ENCODE peak calls at places on chromosomes 1 and 21, in five cellular contexts. G is transverse colon, M is uterus, O is IMR-90, U is breast epithelium. R is an unnamed sample.

GRCh38 chr1:155574077-155574476 is 11.5 kb upstream of the ASH1L start:
- DNase-seq in O (no peak), G (no peak), M (no peak), U (no peak), R (no peak)

GRCh38 chr1:21628798-21629393 is 40.3 kb downstream of the RAP1GAP start:
- DNase-seq in G (no peak), U (no peak), M (no peak), O (no peak), R (no peak)

GRCh38 chr1:178749581-178750166 is 24.6 kb downstream of the RALGPS2 start:
- DNase-seq in O (no peak), M (no peak), U (no peak), G (no peak), R (no peak)

GRCh38 chr1:2233997-2234761 is 6.1 kb downstream of the SKI start:
- DNase-seq in G (peak; percentile 81), O (peak; percentile 87), M (peak; percentile 89), U (peak; percentile 92), R (peak; percentile 97)

GRCh38 chr1:163054056-163054706 is 15.0 kb upstream of the RGS4 start:
- DNase-seq in M (no peak), O (no peak), U (no peak), G (no peak), R (no peak)

GRCh38 chr1:54882483-54882882 is 4.5 kb downstream of the DHCR24 start:
- DNase-seq in O (peak; percentile 38), G (no peak), M (no peak), U (no peak), R (no peak)

GRCh38 chr1:184771190-184771691 is 16.6 kb upstream of the EDEM3 start:
- DNase-seq in M (no peak), O (no peak), U (no peak), G (peak; percentile 13), R (no peak)

GRCh38 chr1:37391181-37391949 is 83.0 kb upstream of the ZC3H12A start:
- DNase-seq in M (no peak), O (no peak), U (no peak), G (no peak), R (no peak)

GRCh38 chr1:156124557-156125483 is 10.3 kb downstream of the LMNA start:
- DNase-seq in G (peak; percentile 81), U (peak; percentile 70), M (peak; percentile 71), O (no peak), R (peak; percentile 88)

GRCh38 chr21:38358666-38359065 is 101.9 kb downstream of the KCNJ15 start:
- DNase-seq in O (no peak), G (no peak), M (no peak), U (no peak), R (no peak)

GRCh38 chr1:44847786-44848185 is 4.7 kb upstream of the PTCH2 start:
- DNase-seq in M (no peak), G (no peak), U (no peak), O (no peak), R (no peak)

GRCh38 chr1:119919241-119919640 is 22.9 kb upstream of the ADAM30 start:
- DNase-seq in U (no peak), G (no peak), O (no peak), M (no peak), R (no peak)

GRCh38 chr21:26041441-26042180 is 129.0 kb downstream of the APP start:
- DNase-seq in M (no peak), O (peak; percentile 63), U (no peak), G (no peak), R (no peak)

GRCh38 chr1:209397910-209398309 is 185.6 kb upstream of the CAMK1G start:
- DNase-seq in G (no peak), U (no peak), M (no peak), O (no peak), R (no peak)

GRCh38 chr1:162319510-162320160 is 57.0 kb downstream of the SPATA46 start:
- DNase-seq in M (no peak), U (peak; percentile 86), G (no peak), O (peak; percentile 16), R (no peak)

GRCh38 chr1:154419620-154420020 is 14.5 kb downstream of the IL6R start:
- DNase-seq in O (peak; percentile 95), U (peak; percentile 93), G (peak; percentile 79), M (peak; percentile 91), R (peak; percentile 94)

GRCh38 chr1:178172939-178173338 is 79.0 kb downstream of the RASAL2 start:
- DNase-seq in U (no peak), G (no peak), O (peak; percentile 62), M (no peak), R (no peak)

GRCh38 chr1:23475641-23476040 is 8.3 kb downstream of the ASAP3 start:
- DNase-seq in G (no peak), M (no peak), O (no peak), U (no peak), R (no peak)

GRCh38 chr1:29282924-29283803 is 46.8 kb downstream of the PTPRU start:
- DNase-seq in M (no peak), G (peak; percentile 56), U (no peak), O (peak; percentile 40), R (peak; percentile 78)

GRCh38 chr1:53069663-53070327 is 7.8 kb downstream of the PODN start:
- DNase-seq in G (no peak), M (peak; percentile 12), U (no peak), O (no peak), R (peak; percentile 72)

GRCh38 chr1:95406279-95406678 is 172.3 kb downstream of the RWDD3 start:
- DNase-seq in G (no peak), O (no peak), M (no peak), U (no peak), R (no peak)

GRCh38 chr1:232319106-232319505 is 310.8 kb downstream of the SIPA1L2 start:
- DNase-seq in O (no peak), M (no peak), U (no peak), G (peak; percentile 14), R (peak; percentile 67)

GRCh38 chr1:234940841-234941240 is 187.8 kb downstream of the TOMM20 start:
- DNase-seq in M (no peak), G (no peak), O (no peak), U (no peak), R (peak; percentile 47)

GRCh38 chr1:183841550-183841949 is 36.6 kb downstream of the RGL1 start:
- DNase-seq in G (no peak), U (no peak), M (no peak), O (peak; percentile 25), R (no peak)

GRCh38 chr1:46520063-46520911 is 30.7 kb downstream of the DMBX1 start:
- DNase-seq in M (no peak), G (no peak), O (peak; percentile 75), U (no peak), R (no peak)
- H3K4me1 ChIP-seq in M (no peaks in the 10 kb centered on the region), G (no peaks in the 10 kb centered on the region), O (peaks cover 16% of the 10 kb centered on the region), U (peaks cover 8% of the 10 kb centered on the region), R (peaks cover 42% of the 10 kb centered on the region)

GRCh38 chr1:41752514-41753170 is 166.1 kb downstream of the HIVEP3 start:
- DNase-seq in U (no peak), G (no peak), M (no peak), O (no peak), R (no peak)

GRCh38 chr1:41758490-41758889 is 160.2 kb downstream of the HIVEP3 start:
- DNase-seq in U (no peak), M (no peak), G (no peak), O (no peak), R (no peak)

GRCh38 chr1:41749992-41750745 is 168.6 kb downstream of the HIVEP3 start:
- DNase-seq in G (no peak), M (no peak), U (no peak), O (no peak), R (no peak)

GRCh38 chr1:41751804-41752513 is 166.8 kb downstream of the HIVEP3 start:
- DNase-seq in O (peak; percentile 92), M (no peak), G (peak; percentile 21), U (no peak), R (no peak)

DNA sequence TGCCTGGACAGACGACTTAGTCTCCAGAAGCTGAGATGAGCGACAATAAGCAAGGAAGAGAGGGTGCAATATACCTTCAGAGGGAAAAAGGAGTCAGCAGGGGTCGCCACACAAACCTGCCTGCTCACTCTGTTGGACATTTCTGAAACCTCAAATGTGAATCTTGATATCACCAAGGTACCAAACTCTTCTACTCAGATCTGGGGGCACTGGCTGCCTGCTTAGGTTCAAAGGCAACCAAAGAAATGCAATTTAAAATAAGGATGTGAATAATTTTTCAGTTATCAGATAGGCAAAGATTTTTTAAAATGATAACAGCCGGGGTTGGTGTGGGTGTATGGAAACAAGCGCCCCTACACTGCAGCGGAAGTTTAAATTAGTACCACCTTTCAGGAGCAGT is 164.2 kb downstream of the HIVEP3 start:
- DNase-seq in M (no peak), O (no peak), G (no peak), U (no peak), R (no peak)
- H3K27ac ChIP-seq in M (no peak overlapping the region), O (no peak overlapping the region), G (no peak overlapping the region), U (no peak overlapping the region), R (no peak overlapping the region)

DNA sequence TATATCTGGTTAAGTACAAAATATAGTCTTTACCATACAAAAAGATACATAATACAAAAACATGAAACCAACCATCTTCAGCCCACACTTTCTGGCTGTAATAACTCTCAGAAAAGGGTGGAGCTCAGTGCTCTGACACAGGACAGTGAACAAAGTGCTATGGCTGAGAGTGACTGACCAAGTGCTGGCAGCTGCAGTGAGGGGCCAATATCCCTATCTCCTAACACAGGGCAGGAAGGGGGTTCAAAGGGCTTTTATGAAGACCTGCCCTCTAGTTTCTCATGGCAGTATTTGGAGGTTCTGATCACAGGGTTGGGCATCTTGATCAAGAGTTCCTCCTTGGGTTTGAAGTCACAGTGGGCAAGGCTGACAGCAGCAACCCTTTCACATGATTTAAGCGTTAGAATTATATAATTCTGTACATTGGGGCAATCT is 3.9 kb downstream of the TXNIP start:
- DNase-seq in U (no peak), O (no peak), M (peak; percentile 18), G (no peak), R (peak; percentile 49)
- TF ChIP-seq POLR2A in U (no peak), O (no peak), M (no peak), G (peak; percentile 59), R (peak; percentile 2)

GRCh38 chr1:15848929-15849774 is 1.6 kb downstream of the SPEN start:
- DNase-seq in M (peak; percentile 80), U (peak; percentile 91), G (peak; percentile 88), O (peak; percentile 82), R (peak; percentile 92)

GRCh38 chr1:15849775-15850449 is 2.4 kb downstream of the SPEN start:
- DNase-seq in G (peak; percentile 49), U (no peak), O (peak; percentile 60), M (peak; percentile 63), R (peak; percentile 71)

GRCh38 chr1:15847893-15848142 is 311 bp downstream of the SPEN start:
- DNase-seq in M (no peak), U (no peak), O (no peak), G (no peak), R (no peak)

GRCh38 chr1:15847100-15847892 is at the start of gene SPEN:
- DNase-seq in O (peak; percentile 96), M (peak; percentile 96), G (peak; percentile 98), U (peak; percentile 97), R (peak; percentile 98)

DNA sequence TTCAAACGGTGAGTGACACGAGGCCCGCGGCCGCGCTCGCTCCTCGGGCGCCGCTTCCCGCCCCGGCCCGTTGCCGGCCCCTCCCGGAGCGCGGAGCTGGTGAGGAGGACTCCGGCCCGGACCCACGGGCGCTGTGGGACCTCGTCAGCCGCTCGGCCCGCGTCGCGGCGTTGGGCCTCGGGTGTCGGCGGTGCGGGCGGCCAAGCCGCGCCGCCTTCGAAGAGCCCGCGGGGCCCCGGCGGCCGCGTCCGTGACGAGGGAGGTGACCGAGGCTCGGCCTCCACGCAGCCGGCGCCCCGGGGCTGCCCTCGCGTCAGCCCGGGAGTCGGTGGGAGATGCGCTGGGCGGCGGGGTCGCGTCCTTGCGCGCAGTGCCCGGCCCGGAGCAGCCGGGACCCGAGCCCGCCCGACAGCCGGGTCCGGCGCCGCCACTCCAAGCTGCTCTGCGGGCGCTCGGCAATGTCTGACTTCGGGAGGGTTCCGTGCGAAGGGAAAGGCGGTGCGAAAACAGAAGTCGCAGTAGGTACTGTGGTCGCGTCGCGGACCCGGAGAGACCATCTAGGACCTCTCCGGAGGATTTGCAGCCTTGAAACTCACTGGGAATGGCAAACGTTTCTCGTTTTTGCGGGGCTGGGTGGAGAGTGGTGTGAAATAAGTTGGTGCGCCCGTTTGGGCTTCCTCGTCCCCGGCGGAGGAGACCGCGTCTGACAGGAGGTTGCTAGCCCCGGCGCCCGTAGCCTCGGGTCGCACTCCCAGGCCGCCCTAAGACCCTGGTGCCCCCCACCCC is 829 bp downstream of the SPEN start:
- DNase-seq in O (peak; percentile 23), G (peak; percentile 51), U (no peak), M (peak; percentile 38), R (peak; percentile 72)
- H3K4me1 ChIP-seq in O (no peaks in the 10 kb centered on the region), G (peaks cover 8% of the 10 kb centered on the region), U (no peaks in the 10 kb centered on the region), M (peaks cover 3% of the 10 kb centered on the region), R (peaks cover 76% of the 10 kb centered on the region)